ENCODE peak calls at places on chromosomes 3 and 15, in six cellular contexts. J is sigmoid colon, A is neuronal stem cell, D is ovary, S is aorta, Y is neural progenitor cell. B is an unnamed sample.

GRCh38 chr3:42911551-42911950 is 5.6 kb downstream of the ZNF662 start:
- DNase-seq in Y (no peak), S (no peak), D (no peak), J (no peak), A (no peak), B (no peak)

GRCh38 chr3:168220609-168221008 is 124.9 kb upstream of the GOLIM4 start:
- DNase-seq in Y (no peak), S (no peak), A (no peak), J (no peak), D (no peak), B (no peak)

GRCh38 chr3:49377483-49377882 is 19.3 kb upstream of the GPX1 start:
- DNase-seq in Y (no peak), A (no peak), S (no peak), D (no peak), J (no peak), B (peak)

GRCh38 chr3:140953028-140953960 is 11.7 kb downstream of the SLC25A36 start:
- DNase-seq in Y (no peak), A (no peak), S (no peak), D (no peak), J (no peak), B (peak)

GRCh38 chr3:21392521-21392920 is 358.5 kb downstream of the ZNF385D start:
- DNase-seq in Y (no peak), S (no peak), A (no peak), D (no peak), J (no peak), B (no peak)

GRCh38 chr3:14876942-14877341 is 58.2 kb downstream of the FGD5 start:
- DNase-seq in A (no peak), S (peak), D (peak), J (peak), Y (no peak), B (no peak)

GRCh38 chr15:52183562-52184173 is 7.5 kb downstream of the GNB5 start:
- DNase-seq in A (peak), Y (peak), S (no peak), D (peak), J (no peak), B (peak)

GRCh38 chr15:56723787-56724186 is 9.5 kb downstream of the ZNF280D start:
- DNase-seq in A (no peak), J (no peak), S (no peak), Y (no peak), D (no peak), B (no peak)

GRCh38 chr3:31878231-31878838 is 102.7 kb downstream of the OSBPL10 start:
- DNase-seq in Y (no peak), A (no peak), S (no peak), D (no peak), J (no peak), B (no peak)

GRCh38 chr15:49380912-49381311 is 42.1 kb upstream of the FGF7 start:
- DNase-seq in A (peak), J (no peak), S (no peak), D (no peak), Y (peak), B (no peak)

GRCh38 chr15:81160312-81161214 is 26.5 kb downstream of the CFAP161 start:
- DNase-seq in S (peak), A (no peak), D (peak), Y (no peak), J (peak), B (peak)

GRCh38 chr15:29712149-29712885 is 110.0 kb downstream of the TJP1 start:
- DNase-seq in D (no peak), S (no peak), Y (no peak), J (no peak), A (no peak), B (no peak)

GRCh38 chr3:48591886-48592518 is 3.1 kb downstream of the COL7A1 start:
- DNase-seq in Y (no peak), J (no peak), A (no peak), D (no peak), S (no peak), B (no peak)

GRCh38 chr3:50806806-50807205 is 132.1 kb downstream of the DOCK3 start:
- DNase-seq in D (no peak), Y (no peak), A (no peak), J (no peak), S (no peak), B (peak)

GRCh38 chr3:189109145-189109544 is 62.6 kb upstream of the TPRG1 start:
- DNase-seq in A (no peak), Y (no peak), S (no peak), J (no peak), D (no peak), B (no peak)

GRCh38 chr3:38644662-38645053 is 4.8 kb downstream of the SCN5A start:
- DNase-seq in A (no peak), J (peak), D (no peak), Y (no peak), S (no peak), B (no peak)

GRCh38 chr3:47874913-47875312 is 72.0 kb downstream of the DHX30 start:
- DNase-seq in Y (peak), D (no peak), S (no peak), A (no peak), J (no peak), B (no peak)

GRCh38 chr3:56324473-56324872 is 143.8 kb downstream of the ERC2 start:
- DNase-seq in Y (no peak), D (no peak), J (no peak), S (no peak), A (no peak), B (no peak)

GRCh38 chr3:17041009-17041408 is 156.3 kb downstream of the PLCL2 start:
- DNase-seq in Y (no peak), J (no peak), S (no peak), A (no peak), D (no peak), B (no peak)

GRCh38 chr15:23566070-23567050 is 886 bp downstream of the MKRN3 start:
- DNase-seq in J (no peak), D (no peak), A (no peak), S (no peak), Y (no peak), B (no peak)

GRCh38 chr3:16516695-16517481 is 3.4 kb upstream of the RFTN1 start:
- DNase-seq in A (no peak), J (no peak), S (no peak), Y (peak), D (peak), B (peak)

GRCh38 chr3:126536126-126536525 is 12.2 kb downstream of the CHST13 start:
- DNase-seq in Y (no peak), D (no peak), A (no peak), S (peak), J (peak), B (no peak)

GRCh38 chr3:4983739-4984510 is 4.7 kb downstream of the BHLHE40 start:
- DNase-seq in S (peak), A (no peak), J (no peak), Y (peak), D (peak), B (no peak)

GRCh38 chr3:175672119-175672689 is 813.1 kb downstream of the NAALADL2 start:
- DNase-seq in S (no peak), Y (no peak), A (no peak), J (no peak), D (no peak), B (no peak)

GRCh38 chr3:4897765-4898453 is 81.3 kb upstream of the BHLHE40 start:
- DNase-seq in J (no peak), Y (no peak), D (no peak), A (no peak), S (no peak), B (no peak)

GRCh38 chr15:41887893-41888292 is 6.0 kb downstream of the SPTBN5 start:
- DNase-seq in S (peak), J (no peak), A (no peak), D (no peak), Y (no peak), B (no peak)

GRCh38 chr3:56423537-56424209 is 44.6 kb downstream of the ERC2 start:
- DNase-seq in Y (no peak), D (no peak), J (no peak), A (no peak), S (no peak), B (no peak)

GRCh38 chr15:74393423-74393822 is 26.0 kb upstream of the CYP11A1 start:
- DNase-seq in Y (no peak), A (no peak), J (no peak), D (no peak), S (no peak), B (no peak)

DNA sequence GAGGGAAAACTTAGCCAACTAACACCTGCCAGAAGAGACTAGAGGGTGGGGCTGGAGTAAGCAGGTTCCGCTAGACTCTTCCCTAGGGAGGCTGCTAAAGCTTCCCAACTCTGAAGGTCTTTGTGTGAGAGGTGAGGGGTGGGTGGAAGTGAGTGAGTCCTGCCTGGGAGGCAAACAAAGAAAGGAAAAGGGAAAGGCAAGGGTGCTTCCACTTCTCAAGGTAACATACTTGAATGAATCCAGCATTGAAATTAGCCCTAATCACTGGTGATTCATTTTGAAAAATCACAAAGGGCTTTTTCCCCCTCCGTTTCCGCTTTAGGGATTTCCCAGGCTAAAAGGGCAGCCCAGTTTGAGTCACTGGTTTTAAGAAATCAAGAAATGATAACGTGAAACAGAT is 220.5 kb upstream of the ADAMTS9 start:
- DNase-seq in A (no peak), Y (no peak), J (no peak), S (no peak), D (no peak), B (no peak)
- H3K27ac ChIP-seq in A (no peak), Y (no peak), J (no peak), S (no peak), D (no peak), B (peak)

DNA sequence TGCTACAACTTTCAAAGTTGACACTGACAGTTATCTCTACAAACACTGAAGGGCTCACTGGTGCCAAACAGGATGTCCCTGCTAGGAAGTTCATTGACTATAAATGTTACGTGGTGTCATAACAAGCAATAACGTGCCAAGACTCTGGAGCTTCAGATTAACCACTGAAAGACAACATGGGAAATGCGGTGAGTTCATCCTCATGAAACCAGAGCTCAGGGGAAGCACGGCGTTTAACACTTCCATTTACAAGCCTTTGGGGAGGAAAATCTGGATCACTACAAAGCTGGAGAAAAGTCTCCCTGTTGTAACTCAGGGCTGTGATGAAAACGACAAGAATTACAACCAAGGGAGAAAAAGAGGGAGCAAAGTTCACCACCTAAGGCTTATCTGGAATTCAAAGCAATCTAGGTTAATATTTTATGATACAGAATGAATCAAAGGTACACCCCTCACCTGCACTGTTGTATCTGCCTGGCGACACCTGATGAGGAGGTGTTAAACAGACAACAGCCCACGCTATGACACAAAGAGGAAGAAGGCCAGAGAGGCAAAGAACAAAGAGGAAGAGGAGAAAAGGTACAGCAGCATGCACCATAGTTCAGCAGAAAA is 27.0 kb downstream of the SHQ1 start:
- DNase-seq in S (no peak), A (no peak), D (no peak), Y (no peak), J (peak), B (no peak)
- H3K27ac ChIP-seq in S (no peak), A (no peak), D (no peak), Y (no peak), J (no peak), B (no peak)

DNA sequence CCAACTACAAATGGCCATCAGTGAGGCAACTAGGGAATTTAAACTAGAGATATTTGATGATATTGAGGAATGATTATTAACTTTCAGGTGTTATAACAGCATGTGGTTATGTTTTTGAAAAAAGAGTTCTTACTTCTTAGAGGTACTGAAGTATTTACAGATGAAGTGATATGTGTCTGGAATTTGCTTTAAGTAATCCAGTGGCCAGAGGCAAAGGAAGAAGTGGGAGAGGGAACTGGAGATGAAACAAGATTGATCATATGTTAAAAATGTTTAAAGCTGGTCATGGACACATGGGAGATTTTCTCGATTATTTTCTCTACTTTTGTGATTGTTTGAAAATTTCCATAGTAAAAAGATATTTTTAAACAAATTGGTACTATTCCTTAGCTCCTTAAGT is 53.3 kb upstream of the SLCO2A1 start:
- DNase-seq in Y (no peak), S (no peak), D (no peak), J (no peak), A (no peak), B (no peak)
- H3K27ac ChIP-seq in Y (no peak), S (no peak), D (no peak), J (no peak), A (no peak), B (no peak)

GRCh38 chr3:177827517-177828249 is 630.4 kb upstream of the TBL1XR1 start:
- DNase-seq in S (no peak), J (no peak), A (no peak), D (no peak), Y (no peak), B (peak)
- H3K27ac ChIP-seq in S (no peak), J (peak), A (no peak), D (no peak), Y (no peak), B (no peak)

DNA sequence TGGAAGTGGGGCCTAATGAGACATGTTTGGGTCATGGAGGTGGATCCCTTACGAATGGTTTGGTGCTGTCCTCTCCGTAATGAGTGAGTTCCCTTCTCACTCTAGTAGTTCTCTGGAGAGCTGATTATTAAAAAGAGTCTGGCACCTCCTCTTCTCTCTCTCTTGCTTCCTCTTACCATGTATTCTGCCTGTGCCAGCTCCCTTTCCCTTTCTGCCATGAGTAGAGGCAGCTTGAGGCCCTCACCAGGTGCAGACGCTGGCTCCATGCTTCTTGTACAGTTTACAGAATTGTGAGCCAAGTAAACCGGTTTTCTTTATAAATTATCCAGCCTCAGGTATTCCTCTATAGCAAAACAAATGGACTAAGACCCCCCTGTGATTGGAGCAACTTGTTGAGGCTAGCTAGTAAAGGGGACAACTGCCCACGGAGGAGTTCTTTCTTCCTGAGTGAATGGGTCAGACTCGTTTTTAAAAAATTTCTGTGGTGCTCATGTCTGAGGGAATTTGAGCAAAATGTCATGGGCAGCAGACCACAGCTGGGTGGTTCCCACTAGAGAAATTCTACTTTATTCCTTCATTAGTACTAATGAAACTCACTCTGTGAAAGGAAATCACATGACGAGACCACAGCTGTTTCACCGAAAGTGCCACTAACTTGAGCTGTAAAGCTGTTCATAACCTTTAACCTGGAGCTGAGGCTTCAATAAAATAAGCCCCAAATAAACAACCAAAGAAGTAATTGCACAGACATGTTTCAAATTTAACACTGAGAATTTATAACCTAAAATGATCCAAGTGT is 210.0 kb downstream of the NFKBIZ start:
- DNase-seq in D (no peak), J (no peak), A (no peak), S (no peak), Y (no peak), B (no peak)
- H3K27ac ChIP-seq in D (no peak), J (no peak), A (no peak), S (no peak), Y (no peak), B (no peak)

DNA sequence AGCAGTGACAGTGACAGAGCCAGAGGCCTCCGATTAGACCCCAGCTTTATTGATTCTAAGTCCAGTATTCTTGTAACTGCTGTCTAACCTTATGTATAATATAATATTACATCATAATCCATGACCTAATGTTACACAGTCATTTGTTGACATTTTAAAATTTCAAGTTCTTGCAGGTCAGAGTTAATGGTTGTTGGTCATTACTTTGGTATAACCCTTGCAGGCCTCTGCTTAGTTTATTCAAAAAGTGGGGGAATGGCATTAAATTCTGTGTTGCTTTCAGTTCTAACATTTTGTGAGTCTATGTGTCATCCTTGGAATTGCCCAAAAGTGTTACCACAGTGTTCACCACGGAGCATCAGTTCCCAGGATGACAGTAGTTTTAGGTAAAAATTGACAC is 174.7 kb upstream of the BCL6 start:
- DNase-seq in Y (no peak), A (no peak), D (no peak), J (no peak), S (no peak), B (no peak)
- H3K27ac ChIP-seq in Y (no peak), A (no peak), D (no peak), J (no peak), S (no peak), B (no peak)